ENCODE peak calls at places on chromosomes 11 and 22, in seven cellular contexts. Q, F, P, T, G, K and B are unnamed samples.

GRCh38 chr11:128575174-128575955 is 12.0 kb downstream of the ETS1 start:
- DNase-seq in Q (no peak), T (no peak), P (no peak), K (no peak), F (no peak), G (no peak), B (no peak)

GRCh38 chr11:91248199-91248807 is 976.3 kb upstream of the FAT3 start:
- DNase-seq in F (no peak), Q (no peak), K (peak), P (no peak), G (peak), T (peak), B (peak)

GRCh38 chr11:12893787-12894672 is 115.1 kb upstream of the RASSF10 start:
- DNase-seq in F (no peak), K (peak), G (peak), P (peak), Q (peak), T (peak), B (peak)

GRCh38 chr22:42947211-42947990 is 67.5 kb downstream of the PACSIN2 start:
- DNase-seq in P (no peak), Q (no peak), G (no peak), T (peak), K (no peak), F (no peak), B (peak)

GRCh38 chr22:49332691-49333090 is 495.0 kb downstream of the BRD1 start:
- DNase-seq in T (no peak), P (no peak), K (no peak), Q (peak), F (no peak), G (no peak), B (no peak)

GRCh38 chr11:103619480-103619879 is 417.0 kb upstream of the DDI1 start:
- DNase-seq in T (no peak), F (no peak), P (no peak), K (no peak), Q (no peak), G (no peak), B (no peak)

GRCh38 chr11:117874910-117875396 is 1.5 kb downstream of the FXYD6 start:
- DNase-seq in G (no peak), T (no peak), F (no peak), Q (no peak), K (no peak), P (no peak), B (no peak)

GRCh38 chr22:23531966-23532735 is 47.9 kb downstream of the IGLL1 start:
- DNase-seq in T (no peak), F (no peak), G (no peak), P (peak), Q (no peak), K (no peak), B (no peak)

GRCh38 chr11:110381214-110381613 is 48.5 kb upstream of the FDX1 start:
- DNase-seq in K (no peak), F (no peak), P (no peak), Q (no peak), T (no peak), G (no peak), B (no peak)

GRCh38 chr11:74849525-74850391 is 99.1 kb downstream of the XRRA1 start:
- DNase-seq in Q (peak), T (peak), F (no peak), K (no peak), P (no peak), G (no peak), B (no peak)

DNA sequence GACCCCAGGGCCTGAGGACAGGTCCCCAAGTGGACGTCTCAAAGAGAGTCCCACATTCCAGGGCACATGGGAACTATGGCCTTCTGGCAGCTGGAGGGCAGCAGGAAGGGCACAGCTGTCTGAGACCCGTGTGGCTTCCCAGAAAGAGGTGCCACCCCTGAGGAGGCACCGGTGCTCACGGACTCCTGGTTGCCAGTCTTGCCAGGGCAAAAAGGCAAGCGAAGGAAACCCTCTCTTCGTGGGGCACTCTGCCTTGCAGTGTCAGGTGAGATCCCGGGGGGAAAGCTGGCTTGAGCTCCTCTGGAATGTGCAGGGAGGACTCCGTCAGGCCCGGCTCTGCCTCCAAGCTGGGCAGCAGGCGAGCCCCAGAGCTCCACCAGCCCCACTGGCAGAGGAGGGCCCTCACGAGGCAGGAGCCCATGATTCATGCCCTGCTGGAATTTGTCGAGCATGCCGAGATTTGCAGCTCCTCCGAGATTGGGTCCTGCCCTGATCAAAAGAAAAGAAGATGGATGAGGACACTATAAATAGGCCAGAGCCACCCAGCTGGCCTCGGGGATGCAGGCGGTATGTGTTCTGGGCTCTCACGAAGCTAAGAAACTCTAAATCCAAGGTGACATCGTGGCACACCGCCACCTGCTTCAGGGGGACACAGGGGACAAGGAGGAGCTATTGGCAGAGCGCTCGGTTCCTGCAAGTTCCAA is 9.9 kb upstream of the CELSR1 start:
- DNase-seq in F (no peak), K (no peak), T (no peak), G (no peak), P (no peak), Q (no peak), B (no peak)
- TF ChIP-seq SIN3A in F (no peak), K (no peak), T (no peak), G (no peak), P (no peak), Q (no peak), B (no peak)

GRCh38 chr11:1304376-1304775 is 5.1 kb downstream of the TOLLIP start:
- DNase-seq in P (no peak), Q (peak), K (no peak), F (no peak), T (peak), G (peak), B (no peak)

GRCh38 chr11:1302041-1302460 is 7.4 kb downstream of the TOLLIP start:
- DNase-seq in Q (peak), T (no peak), K (no peak), P (no peak), F (no peak), G (no peak), B (no peak)

GRCh38 chr11:1302461-1303073 is 6.9 kb downstream of the TOLLIP start:
- DNase-seq in K (no peak), T (peak), P (peak), Q (peak), F (no peak), G (no peak), B (no peak)

GRCh38 chr11:1303973-1304372 is 5.5 kb downstream of the TOLLIP start:
- DNase-seq in P (peak), F (no peak), T (no peak), Q (peak), K (no peak), G (no peak), B (no peak)

GRCh38 chr11:1303196-1303821 is 6.1 kb downstream of the TOLLIP start:
- DNase-seq in Q (peak), T (no peak), K (no peak), F (no peak), G (no peak), P (peak), B (no peak)
- TF ChIP-seq SIN3A in Q (no peak), T (no peak), K (no peak), F (no peak), G (no peak), P (no peak), B (no peak)

GRCh38 chr11:68999093-68999747 is 13.8 kb downstream of the MRGPRF start:
- DNase-seq in F (no peak), Q (no peak), K (no peak), T (no peak), G (no peak), P (no peak), B (no peak)
- TF ChIP-seq SIN3A in F (no peak), Q (no peak), K (no peak), T (no peak), G (no peak), P (no peak), B (no peak)

GRCh38 chr22:17368144-17368726 is 1.0 kb upstream of the CECR2 start:
- DNase-seq in K (no peak), P (peak), F (no peak), T (no peak), Q (no peak), G (no peak), B (no peak)
- TF ChIP-seq SIN3A in K (no peak), P (no peak), F (no peak), T (no peak), Q (peak), G (no peak), B (no peak)

GRCh38 chr11:17865765-17866428 is 131.3 kb downstream of the KCNC1 start:
- DNase-seq in K (no peak), Q (no peak), P (no peak), G (no peak), F (no peak), T (no peak), B (no peak)

GRCh38 chr11:17859552-17859951 is 125.0 kb downstream of the KCNC1 start:
- DNase-seq in T (no peak), Q (no peak), K (no peak), P (no peak), F (no peak), G (no peak), B (no peak)

GRCh38 chr11:17861036-17861755 is 126.6 kb downstream of the KCNC1 start:
- DNase-seq in F (no peak), T (no peak), K (no peak), P (no peak), Q (no peak), G (no peak), B (no peak)

GRCh38 chr11:17867346-17867745 is 132.8 kb downstream of the KCNC1 start:
- DNase-seq in P (no peak), F (no peak), Q (no peak), K (no peak), G (no peak), T (no peak), B (no peak)

GRCh38 chr11:17864478-17864941 is 129.9 kb downstream of the KCNC1 start:
- DNase-seq in F (no peak), G (peak), T (no peak), Q (peak), K (no peak), P (no peak), B (no peak)
- TF ChIP-seq SIN3A in F (no peak), G (no peak), T (no peak), Q (no peak), K (no peak), P (no peak), B (no peak)

GRCh38 chr11:123682976-123683375 is 28.6 kb upstream of the SCN3B start:
- DNase-seq in K (no peak), T (no peak), G (no peak), P (peak), F (no peak), Q (no peak), B (no peak)
- TF ChIP-seq SIN3A in K (no peak), T (no peak), G (no peak), P (no peak), F (no peak), Q (no peak), B (no peak)

DNA sequence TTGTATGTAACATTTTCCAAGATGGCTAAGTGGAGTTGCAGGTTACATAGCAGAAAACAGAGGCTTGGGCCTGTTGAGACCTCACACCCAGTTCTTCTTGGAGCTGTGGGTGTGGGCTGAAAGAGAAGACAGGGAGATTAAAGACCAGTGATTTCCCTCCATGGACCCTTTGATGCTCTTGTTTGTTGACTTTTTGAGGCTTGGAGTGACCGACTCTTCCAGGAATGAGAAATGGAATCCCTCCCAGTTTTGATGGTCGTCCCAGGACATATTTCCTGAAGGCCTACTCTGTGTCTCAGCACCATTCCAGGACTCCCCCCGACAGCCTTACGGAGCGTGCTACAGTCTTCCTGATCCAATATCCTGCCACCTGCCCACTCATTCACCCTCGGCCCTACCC is 96.9 kb downstream of the PTPRJ start:
- DNase-seq in G (no peak), Q (no peak), F (no peak), T (no peak), P (no peak), K (no peak), B (no peak)
- TF ChIP-seq SIN3A in G (no peak), Q (no peak), F (no peak), T (no peak), P (no peak), K (no peak), B (no peak)

GRCh38 chr22:30196141-30196866 is 50.3 kb downstream of the LIF start:
- DNase-seq in Q (peak), T (peak), G (peak), K (peak), F (peak), P (no peak), B (peak)
- TF ChIP-seq SIN3A in Q (peak), T (no peak), G (no peak), K (peak), F (no peak), P (no peak), B (peak)

GRCh38 chr22:19473578-19473977 is 5.4 kb downstream of the UFD1 start:
- DNase-seq in P (no peak), T (no peak), Q (no peak), K (no peak), F (no peak), G (peak), B (no peak)
- TF ChIP-seq SIN3A in P (no peak), T (no peak), Q (no peak), K (no peak), F (no peak), G (no peak), B (no peak)

DNA sequence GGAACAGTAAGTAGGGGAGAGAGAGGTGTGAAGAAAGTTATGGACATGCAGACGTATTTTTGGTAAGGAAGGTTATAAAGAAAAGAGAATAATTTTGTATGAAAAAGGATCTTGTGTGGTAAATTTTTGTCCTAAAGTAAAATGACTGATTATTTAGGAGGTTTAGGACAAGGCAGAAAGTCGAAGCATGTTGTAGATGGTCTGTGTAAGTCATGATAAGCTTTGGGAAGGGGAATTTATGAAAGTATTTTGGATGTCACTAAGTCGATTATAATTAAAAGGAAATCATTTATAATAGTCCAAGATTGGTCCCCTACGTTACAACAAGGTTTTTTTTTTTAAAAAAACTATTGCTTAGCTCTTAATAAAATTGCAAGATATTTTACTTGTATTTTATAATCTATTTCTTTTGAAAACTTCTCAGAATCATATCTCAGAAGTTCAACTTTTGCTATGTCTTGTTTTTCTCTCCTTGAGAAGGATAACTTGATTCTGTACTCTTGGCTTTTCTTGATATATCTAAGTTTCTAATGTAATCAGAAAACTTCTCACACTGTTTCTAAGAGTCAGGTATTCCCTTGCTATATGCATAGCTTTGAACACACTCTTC is 10.9 kb upstream of the CABP2 start:
- DNase-seq in F (no peak), T (no peak), G (no peak), Q (no peak), K (no peak), P (no peak), B (peak)
- TF ChIP-seq SIN3A in F (no peak), T (no peak), G (no peak), Q (no peak), K (no peak), P (no peak), B (no peak)